ENCODE peak calls at places on chromosomes 11 and 22, in nine cellular contexts. S is AG10803; T is GM12865; I is neuronal stem cell; G is NCI-H2081; M is fibroblast of the aortic adventitia; K is activated naive CD4-positive, alpha-beta T cell treated with Interleukin-2 at 50 U/mL for 16 hours; E is T-helper 9 cell; H is left ventricle myocardium inferior. F is an unnamed sample.

GRCh38 chr11:130390071-130390758 is 38.2 kb downstream of the ADAMTS8 start:
- DNase-seq in H (no peak), G (peak), E (no peak), S (peak), T (no peak), K (no peak), I (no peak), M (peak), F (peak)

GRCh38 chr11:126716456-126717083 is 284.0 kb downstream of the KIRREL3 start:
- DNase-seq in T (peak), K (peak), H (no peak), I (no peak), G (peak), E (peak), S (peak), M (peak), F (peak)

GRCh38 chr11:32893091-32893946 is 708 bp downstream of the QSER1 start:
- DNase-seq in E (peak), M (peak), H (peak), G (peak), S (peak), K (peak), T (peak), I (peak), F (peak)

GRCh38 chr22:27317156-27317555 is 484.4 kb downstream of the MN1 start:
- DNase-seq in K (no peak), G (no peak), T (no peak), I (no peak), H (no peak), M (peak), E (no peak), S (no peak), F (no peak)

GRCh38 chr11:113553235-113553634 is 78.0 kb upstream of the DRD2 start:
- DNase-seq in K (no peak), M (peak), E (no peak), S (peak), G (no peak), I (peak), H (no peak), T (no peak), F (peak)

GRCh38 chr11:49208006-49208721 is at the start of gene FOLH1:
- DNase-seq in H (peak), K (no peak), T (peak), S (peak), G (no peak), M (no peak), E (no peak), I (peak), F (peak)

GRCh38 chr22:40009953-40010751 is 15.4 kb downstream of the FAM83F start:
- DNase-seq in I (no peak), S (no peak), H (no peak), T (no peak), K (no peak), M (no peak), G (peak), E (no peak), F (no peak)

GRCh38 chr11:19929655-19930054 is 217.0 kb downstream of the NAV2 start:
- DNase-seq in H (no peak), T (no peak), K (no peak), E (no peak), G (no peak), M (no peak), S (peak), I (no peak), F (no peak)

GRCh38 chr22:21686634-21687393 is 21.0 kb downstream of the PPIL2 start:
- DNase-seq in H (no peak), S (no peak), T (no peak), K (no peak), G (no peak), M (no peak), I (no peak), E (no peak), F (no peak)

GRCh38 chr11:134756811-134757540 is 344.9 kb upstream of the B3GAT1 start:
- DNase-seq in G (no peak), T (no peak), H (no peak), S (no peak), I (no peak), M (no peak), E (no peak), K (no peak), F (no peak)

GRCh38 chr11:67118059-67118766 is 850 bp upstream of the KDM2A start:
- DNase-seq in T (peak), M (no peak), I (no peak), S (peak), E (peak), H (peak), K (peak), G (peak), F (no peak)

GRCh38 chr22:29147241-29147919 is 58.3 kb upstream of the EMID1 start:
- DNase-seq in S (no peak), E (no peak), M (no peak), H (no peak), K (no peak), I (no peak), T (no peak), G (no peak), F (no peak)